ENCODE peak calls at places on chromosomes 3 and 15, in six cellular contexts. R, K, I, U, M and O are unnamed samples.

GRCh38 chr3:12545473-12545791 is at the start of gene MKRN2OS:
- DNase-seq in R (no peak), K (no peak), I (no peak), U (peak), M (no peak), O (no peak)

GRCh38 chr3:40226636-40227035 is 82.9 kb upstream of the EIF1B start:
- DNase-seq in R (no peak), K (no peak), I (no peak), U (no peak), M (no peak), O (no peak)

GRCh38 chr15:73051402-73051810 is 857 bp upstream of the NEO1 start:
- DNase-seq in R (no peak), K (no peak), I (no peak), U (peak), M (no peak), O (no peak)

GRCh38 chr3:124078978-124079911 is 87.3 kb upstream of the ROPN1 start:
- DNase-seq in R (no peak), K (peak), I (peak), U (peak), M (peak), O (peak)

GRCh38 chr15:78125267-78125666 is 6.0 kb downstream of the CIB2 start:
- DNase-seq in R (no peak), K (no peak), I (no peak), U (no peak), M (no peak), O (no peak)

GRCh38 chr15:52924641-52925040 is 134.5 kb upstream of the ONECUT1 start:
- DNase-seq in R (no peak), K (no peak), I (no peak), U (no peak), M (no peak), O (no peak)

GRCh38 chr3:59660376-59660775 is 610.6 kb upstream of the CFAP20DC start:
- DNase-seq in R (no peak), K (peak), I (no peak), U (no peak), M (peak), O (no peak)

GRCh38 chr15:34993413-34993812 is 5.3 kb upstream of the ZNF770 start:
- DNase-seq in R (peak), K (no peak), I (no peak), U (no peak), M (no peak), O (peak)

GRCh38 chr3:187318819-187319616 is 27.5 kb upstream of the MASP1 start:
- DNase-seq in R (no peak), K (peak), I (peak), U (no peak), M (peak), O (peak)

GRCh38 chr3:69236808-69237707 is 114.7 kb upstream of the LMOD3 start:
- DNase-seq in R (no peak), K (no peak), I (no peak), U (no peak), M (no peak), O (no peak)

GRCh38 chr15:33789141-33789540 is 179.2 kb upstream of the CHRM5 start:
- DNase-seq in R (no peak), K (no peak), I (peak), U (no peak), M (peak), O (no peak)

GRCh38 chr3:57949344-57949743 is 58.9 kb upstream of the FLNB start:
- DNase-seq in R (no peak), K (no peak), I (no peak), U (no peak), M (no peak), O (no peak)

GRCh38 chr3:51968883-51969674 is 1.8 kb upstream of the PCBP4 start:
- DNase-seq in R (no peak), K (no peak), I (no peak), U (no peak), M (no peak), O (no peak)

GRCh38 chr3:47250309-47251060 is 32.1 kb downstream of the KIF9 start:
- DNase-seq in R (no peak), K (peak), I (peak), U (peak), M (peak), O (peak)

GRCh38 chr3:68055238-68055637 is 400.8 kb upstream of the SUCLG2 start:
- DNase-seq in R (no peak), K (no peak), I (no peak), U (no peak), M (no peak), O (no peak)

GRCh38 chr15:34721802-34722795 is 32.7 kb downstream of the GJD2 start:
- DNase-seq in R (no peak), K (peak), I (peak), U (no peak), M (peak), O (peak)

GRCh38 chr3:112639451-112640332 is 1.3 kb downstream of the CCDC80 start:
- DNase-seq in R (no peak), K (no peak), I (no peak), U (no peak), M (no peak), O (no peak)

GRCh38 chr3:163490119-163490518 is 1588.2 kb downstream of the SI start:
- DNase-seq in R (no peak), K (peak), I (peak), U (no peak), M (peak), O (peak)

GRCh38 chr15:65916664-65917406 is 47.5 kb downstream of the RAB11A start:
- DNase-seq in R (peak), K (peak), I (peak), U (peak), M (peak), O (peak)

GRCh38 chr3:168094877-168095610 is 680 bp downstream of the GOLIM4 start:
- DNase-seq in R (peak), K (peak), I (peak), U (peak), M (peak), O (peak)

GRCh38 chr15:69997701-69998273 is 99.9 kb downstream of the TLE3 start:
- DNase-seq in R (no peak), K (peak), I (peak), U (no peak), M (no peak), O (peak)

GRCh38 chr15:32861741-32862140 is 143.9 kb downstream of the GREM1 start:
- DNase-seq in R (peak), K (no peak), I (no peak), U (no peak), M (peak), O (peak)

GRCh38 chr15:88621789-88622604 is 857 bp downstream of the AEN start:
- DNase-seq in R (no peak), K (peak), I (peak), U (no peak), M (peak), O (peak)

GRCh38 chr3:129616713-129617112 is 10.2 kb upstream of the PLXND1 start:
- DNase-seq in R (no peak), K (no peak), I (peak), U (no peak), M (peak), O (peak)

GRCh38 chr3:60757724-60758123 is 493.5 kb downstream of the FHIT start:
- DNase-seq in R (no peak), K (no peak), I (no peak), U (no peak), M (no peak), O (no peak)

GRCh38 chr3:133821767-133822638 is 16.4 kb downstream of the SRPRB start:
- DNase-seq in R (no peak), K (no peak), I (peak), U (no peak), M (peak), O (no peak)

GRCh38 chr3:37243811-37244748 is 69.7 kb upstream of the LRRFIP2 start:
- DNase-seq in R (peak), K (peak), I (peak), U (peak), M (peak), O (peak)

GRCh38 chr3:114221165-114221880 is 16.1 kb downstream of the ZNF80 start:
- DNase-seq in R (peak), K (no peak), I (peak), U (no peak), M (peak), O (peak)

GRCh38 chr3:58617338-58617761 is 40.2 kb upstream of the FAM107A start:
- DNase-seq in R (no peak), K (no peak), I (no peak), U (peak), M (peak), O (no peak)

GRCh38 chr3:168961271-168961670 is 702.2 kb downstream of the MECOM start:
- DNase-seq in R (no peak), K (no peak), I (no peak), U (no peak), M (no peak), O (no peak)

GRCh38 chr3:71684752-71685151 is 40.5 kb downstream of the EIF4E3 start:
- DNase-seq in R (no peak), K (no peak), I (peak), U (peak), M (peak), O (no peak)

GRCh38 chr15:84929795-84930371 is 45.4 kb downstream of the SLC28A1 start:
- DNase-seq in R (no peak), K (peak), I (no peak), U (peak), M (no peak), O (no peak)

GRCh38 chr15:90213818-90214204 is 12.7 kb downstream of the SEMA4B start:
- DNase-seq in R (no peak), K (no peak), I (no peak), U (no peak), M (no peak), O (no peak)

GRCh38 chr15:90212221-90213079 is 11.3 kb downstream of the SEMA4B start:
- DNase-seq in R (no peak), K (no peak), I (no peak), U (peak), M (no peak), O (no peak)

GRCh38 chr15:90213123-90213817 is 12.1 kb downstream of the SEMA4B start:
- DNase-seq in R (no peak), K (no peak), I (no peak), U (peak), M (no peak), O (peak)

GRCh38 chr15:90211440-90212168 is 10.5 kb downstream of the SEMA4B start:
- DNase-seq in R (no peak), K (peak), I (no peak), U (no peak), M (peak), O (no peak)

GRCh38 chr15:90214553-90215205 is 13.5 kb downstream of the SEMA4B start:
- DNase-seq in R (no peak), K (peak), I (no peak), U (no peak), M (no peak), O (peak)
- TF ChIP-seq CTCF in R (peak), K (peak), I (peak), U (no peak), M (peak), O (no peak)

GRCh38 chr3:128068156-128068620 is 16.0 kb downstream of the SEC61A1 start:
- DNase-seq in R (no peak), K (peak), I (peak), U (no peak), M (peak), O (peak)
- TF ChIP-seq CTCF in R (peak), K (peak), I (peak), U (peak), M (peak), O (peak)

GRCh38 chr3:185825639-185826481 is 1.0 kb upstream of the IGF2BP2 start:
- DNase-seq in R (peak), K (peak), I (peak), U (peak), M (peak), O (peak)

GRCh38 chr3:185825379-185825638 is 467 bp upstream of the IGF2BP2 start:
- DNase-seq in R (no peak), K (no peak), I (no peak), U (no peak), M (no peak), O (no peak)

GRCh38 chr3:185823280-185824044 is 1.4 kb downstream of the IGF2BP2 start:
- DNase-seq in R (no peak), K (no peak), I (peak), U (peak), M (peak), O (peak)

GRCh38 chr3:185824051-185824466 is 783 bp downstream of the IGF2BP2 start:
- DNase-seq in R (no peak), K (no peak), I (no peak), U (no peak), M (peak), O (no peak)

GRCh38 chr3:185824467-185825378 is at the start of gene IGF2BP2:
- DNase-seq in R (peak), K (peak), I (peak), U (peak), M (peak), O (peak)
- TF ChIP-seq CTCF in R (no peak), K (no peak), I (no peak), U (no peak), M (peak), O (no peak)

DNA sequence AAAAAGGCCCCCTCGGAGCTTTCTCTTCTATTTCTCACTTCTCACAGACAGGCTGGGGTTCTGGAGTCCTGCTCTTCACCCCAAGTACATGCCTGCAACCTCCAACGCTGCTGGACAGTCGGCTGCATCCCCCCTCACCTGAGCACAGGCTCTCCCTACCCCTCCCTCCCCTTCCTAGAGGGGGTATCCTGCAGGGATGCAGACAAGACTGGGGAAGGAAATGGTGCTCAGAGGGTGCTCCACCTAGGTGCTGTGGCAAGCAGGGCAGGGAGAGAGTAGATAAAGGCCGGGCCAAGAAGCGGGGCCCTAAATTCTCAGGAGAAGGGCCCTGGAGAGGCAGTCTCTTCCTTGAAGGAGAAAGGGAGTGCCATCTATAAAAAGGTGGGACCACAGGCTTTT is 7.0 kb upstream of the STRA6 start:
- DNase-seq in R (no peak), K (no peak), I (no peak), U (no peak), M (no peak), O (no peak)
- TF ChIP-seq CTCF in R (no peak), K (no peak), I (no peak), U (no peak), M (no peak), O (no peak)

GRCh38 chr3:107938128-107938527 is 152.7 kb downstream of the CD47 start:
- DNase-seq in R (no peak), K (peak), I (peak), U (peak), M (peak), O (peak)
- TF ChIP-seq CTCF in R (peak), K (peak), I (peak), U (peak), M (peak), O (peak)

GRCh38 chr15:41817327-41817726 is 10.6 kb upstream of the JMJD7 start:
- DNase-seq in R (no peak), K (no peak), I (no peak), U (no peak), M (no peak), O (no peak)
- TF ChIP-seq CTCF in R (no peak), K (no peak), I (no peak), U (no peak), M (no peak), O (no peak)

DNA sequence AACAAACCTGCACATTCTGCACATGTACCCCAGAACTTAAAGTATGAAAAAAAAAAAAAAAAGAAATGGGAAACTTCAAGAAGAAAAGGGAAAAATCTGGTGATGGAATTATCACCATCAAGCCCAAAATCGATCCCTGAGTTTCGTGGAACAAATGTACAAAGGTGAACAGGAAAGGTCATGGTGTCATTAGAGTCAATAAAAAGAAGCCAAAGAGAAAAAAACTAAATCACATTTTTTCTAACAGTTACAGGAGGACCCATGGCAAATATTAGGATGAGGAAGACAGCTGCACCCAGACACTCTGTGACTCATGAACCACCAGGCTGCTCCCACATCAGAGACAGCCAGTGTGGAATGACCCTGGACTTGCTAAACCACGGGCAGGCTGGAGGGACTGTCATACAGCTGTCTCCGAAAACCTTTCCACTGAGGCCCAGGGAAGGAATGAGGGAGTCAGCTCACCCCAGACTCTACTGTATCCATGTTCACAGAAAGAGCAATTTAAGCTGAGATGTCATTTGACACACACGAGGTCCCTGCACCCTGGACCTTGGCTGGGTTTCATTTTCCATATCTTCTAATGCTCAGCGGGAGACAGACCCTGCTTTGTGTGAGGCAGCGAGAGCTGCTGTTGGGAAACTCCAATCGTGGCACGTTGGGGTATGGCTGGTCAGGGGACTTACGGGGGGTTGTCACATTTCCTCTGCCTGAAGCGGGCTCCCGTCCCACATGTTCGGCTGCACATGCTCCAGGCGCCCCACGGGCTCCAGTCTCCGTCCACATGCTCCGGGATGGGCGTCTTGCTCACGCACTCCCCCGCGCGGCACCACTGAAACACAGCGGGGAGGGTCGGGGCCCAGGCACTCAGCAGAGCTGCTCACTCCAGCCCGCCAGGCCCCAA is 210.2 kb downstream of the ADAMTS17 start:
- DNase-seq in R (peak), K (peak), I (peak), U (peak), M (peak), O (no peak)
- TF ChIP-seq CTCF in R (peak), K (peak), I (peak), U (no peak), M (peak), O (no peak)

GRCh38 chr15:68654786-68655560 is 76.2 kb downstream of the CORO2B start:
- DNase-seq in R (no peak), K (no peak), I (no peak), U (no peak), M (no peak), O (no peak)

GRCh38 chr15:68653031-68653635 is 74.3 kb downstream of the CORO2B start:
- DNase-seq in R (no peak), K (no peak), I (no peak), U (no peak), M (no peak), O (no peak)

GRCh38 chr15:68652141-68652540 is 73.3 kb downstream of the CORO2B start:
- DNase-seq in R (no peak), K (no peak), I (no peak), U (no peak), M (no peak), O (no peak)

GRCh38 chr15:68653795-68654194 is 75.0 kb downstream of the CORO2B start:
- DNase-seq in R (no peak), K (no peak), I (no peak), U (no peak), M (no peak), O (no peak)

GRCh38 chr15:68650901-68651709 is 72.3 kb downstream of the CORO2B start:
- DNase-seq in R (peak), K (peak), I (no peak), U (no peak), M (no peak), O (peak)
- TF ChIP-seq CTCF in R (peak), K (peak), I (peak), U (peak), M (peak), O (peak)

GRCh38 chr3:182999767-183000166 is 19.4 kb upstream of the DCUN1D1 start:
- DNase-seq in R (no peak), K (no peak), I (no peak), U (no peak), M (no peak), O (no peak)
- TF ChIP-seq CTCF in R (no peak), K (no peak), I (no peak), U (no peak), M (no peak), O (no peak)